ENCODE peak calls at places on chromosomes 11 and 22, in ten cellular contexts. Q is NB4, E is neural progenitor cell, K is bronchial epithelial cell, D is cardiac fibroblast, Y is HFF-Myc, S is mesothelial cell of epicardium, B is lower leg skin, F is astrocyte of the spinal cord, V is nephron progenitor cell. M is an unnamed sample.

GRCh38 chr22:49204599-49205214 is 623.0 kb downstream of the BRD1 start:
- DNase-seq in Q (no peak), E (no peak), K (no peak), D (no peak), Y (no peak), S (peak; percentile 21), B (no peak), F (no peak), V (no peak), M (no peak)

GRCh38 chr11:46718155-46719019 is 626 bp upstream of the F2 start:
- DNase-seq in Q (peak; percentile 41), E (no peak), K (peak; percentile 37), D (peak; percentile 28), Y (no peak), S (no peak), B (no peak), F (no peak), V (no peak), M (no peak)

GRCh38 chr11:120807414-120808150 is 216.3 kb upstream of the TBCEL start:
- DNase-seq in Q (no peak), E (no peak), K (peak; percentile 78), D (peak; percentile 58), Y (peak; percentile 46), S (no peak), B (no peak), F (peak; percentile 95), V (no peak), M (no peak)

GRCh38 chr22:28021116-28021997 is 102.3 kb upstream of the PITPNB start:
- DNase-seq in Q (no peak), E (no peak), K (no peak), D (no peak), Y (no peak), S (peak; percentile 36), B (no peak), F (no peak), V (no peak), M (no peak)

GRCh38 chr11:116901211-116901610 is 63.8 kb upstream of the APOA1 start:
- DNase-seq in Q (no peak), E (no peak), K (no peak), D (no peak), Y (no peak), S (no peak), B (no peak), F (no peak), V (no peak), M (no peak)

GRCh38 chr11:94067010-94067409 is 45.9 kb downstream of the HEPHL1 start:
- DNase-seq in Q (no peak), E (no peak), K (no peak), D (peak; percentile 18), Y (no peak), S (no peak), B (no peak), F (peak; percentile 25), V (no peak), M (no peak)

GRCh38 chr11:8006349-8006977 is 19.3 kb downstream of the EIF3F start:
- DNase-seq in Q (peak; percentile 57), E (peak; percentile 85), K (peak; percentile 61), D (peak; percentile 78), Y (no peak), S (peak; percentile 58), B (peak; percentile 40), F (peak; percentile 66), V (peak; percentile 69), M (peak; percentile 58)

GRCh38 chr11:103587951-103588788 is 448.3 kb upstream of the DDI1 start:
- DNase-seq in Q (no peak), E (no peak), K (peak; percentile 72), D (peak; percentile 82), Y (no peak), S (no peak), B (no peak), F (no peak), V (no peak), M (no peak)

DNA sequence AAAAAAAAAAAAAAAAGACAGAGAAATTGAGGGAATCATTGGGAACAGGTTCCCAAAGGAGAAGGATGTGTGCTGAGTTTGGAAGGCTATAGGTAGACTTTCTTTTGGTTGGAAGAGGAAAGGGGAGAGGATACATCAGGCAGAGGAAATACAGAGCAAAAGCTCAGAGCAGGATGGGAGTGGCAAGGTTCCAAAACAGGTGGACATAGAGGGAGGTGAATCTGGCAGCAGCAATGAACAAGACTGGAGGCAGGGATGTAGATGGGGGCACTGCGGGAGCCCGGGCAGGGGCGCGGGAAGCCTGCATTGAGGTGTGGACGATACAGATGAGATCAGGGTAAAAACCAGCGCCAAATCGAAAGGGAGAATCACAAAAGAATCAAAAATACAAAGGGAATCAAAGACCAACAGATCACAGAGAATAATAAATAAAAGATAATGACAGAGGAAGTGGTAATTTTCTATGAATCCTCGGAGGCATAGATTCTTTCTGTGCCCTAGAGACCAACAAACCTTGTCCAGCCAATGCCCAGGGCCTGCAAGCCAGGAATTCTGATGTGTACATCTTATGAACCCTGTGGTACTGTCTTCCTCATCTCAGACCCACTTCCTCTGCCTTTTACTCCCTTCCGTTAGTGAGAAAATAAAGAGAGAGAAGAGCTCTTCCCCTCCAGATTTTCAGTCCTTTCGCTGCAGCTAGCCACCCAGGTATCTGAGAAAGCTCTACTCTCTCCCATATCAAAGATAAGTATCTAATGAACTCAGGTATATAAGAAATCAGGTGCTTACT is 70.3 kb downstream of the SLC1A2 start:
- DNase-seq in Q (no peak), E (no peak), K (no peak), D (no peak), Y (no peak), S (no peak), B (no peak), F (no peak), V (no peak), M (no peak)
- TF ChIP-seq CTCF in Q (no peak), E (no peak), K (no peak), D (no peak), Y (no peak), S (no peak), B (no peak), F (no peak), V (no peak), M (no peak)

GRCh38 chr11:96092511-96092910 is 168.6 kb upstream of the MTMR2 start:
- DNase-seq in Q (no peak), E (no peak), K (no peak), D (no peak), Y (no peak), S (no peak), B (no peak), F (no peak), V (no peak), M (no peak)

GRCh38 chr11:96088914-96089313 is 165.0 kb upstream of the MTMR2 start:
- DNase-seq in Q (no peak), E (no peak), K (no peak), D (no peak), Y (no peak), S (no peak), B (no peak), F (no peak), V (no peak), M (no peak)

GRCh38 chr11:96094156-96094555 is 170.2 kb upstream of the MTMR2 start:
- DNase-seq in Q (no peak), E (no peak), K (no peak), D (no peak), Y (no peak), S (no peak), B (no peak), F (no peak), V (no peak), M (no peak)

GRCh38 chr11:96090711-96091110 is 166.8 kb upstream of the MTMR2 start:
- DNase-seq in Q (no peak), E (no peak), K (no peak), D (peak; percentile 76), Y (no peak), S (no peak), B (no peak), F (peak; percentile 74), V (no peak), M (no peak)

DNA sequence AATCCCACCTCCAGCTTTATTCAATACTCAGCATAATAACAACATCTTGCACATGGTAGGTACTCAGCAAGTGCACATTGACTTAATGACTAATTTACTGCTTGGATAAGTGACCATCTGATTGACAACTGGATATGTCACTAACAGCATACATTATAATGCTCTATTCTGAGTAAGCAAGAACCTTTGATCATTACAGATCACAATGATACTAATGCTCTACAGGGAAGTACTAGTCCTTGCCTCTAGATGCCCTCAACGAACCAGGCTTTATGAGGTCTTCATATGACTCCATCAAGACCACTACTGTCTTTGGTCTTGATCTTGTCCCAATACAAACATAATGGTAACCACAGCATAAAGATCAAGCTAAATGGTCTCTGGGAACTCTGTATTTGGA is 167.6 kb upstream of the MTMR2 start:
- DNase-seq in Q (peak; percentile 72), E (no peak), K (no peak), D (no peak), Y (no peak), S (no peak), B (no peak), F (no peak), V (no peak), M (peak; percentile 13)
- TF ChIP-seq CTCF in Q (peak; percentile 24), E (no peak), K (no peak), D (no peak), Y (peak; percentile 3), S (no peak), B (no peak), F (no peak), V (no peak), M (no peak)

GRCh38 chr22:46131151-46131587 is 19.2 kb upstream of the PPARA start:
- DNase-seq in Q (no peak), E (peak; percentile 75), K (no peak), D (no peak), Y (no peak), S (no peak), B (no peak), F (no peak), V (no peak), M (no peak)
- TF ChIP-seq CTCF in Q (peak; percentile 39), E (peak; percentile 82), K (peak; percentile 22), D (peak; percentile 41), Y (peak; percentile 52), S (no peak), B (no peak), F (peak; percentile 47), V (peak; percentile 40), M (no peak)

DNA sequence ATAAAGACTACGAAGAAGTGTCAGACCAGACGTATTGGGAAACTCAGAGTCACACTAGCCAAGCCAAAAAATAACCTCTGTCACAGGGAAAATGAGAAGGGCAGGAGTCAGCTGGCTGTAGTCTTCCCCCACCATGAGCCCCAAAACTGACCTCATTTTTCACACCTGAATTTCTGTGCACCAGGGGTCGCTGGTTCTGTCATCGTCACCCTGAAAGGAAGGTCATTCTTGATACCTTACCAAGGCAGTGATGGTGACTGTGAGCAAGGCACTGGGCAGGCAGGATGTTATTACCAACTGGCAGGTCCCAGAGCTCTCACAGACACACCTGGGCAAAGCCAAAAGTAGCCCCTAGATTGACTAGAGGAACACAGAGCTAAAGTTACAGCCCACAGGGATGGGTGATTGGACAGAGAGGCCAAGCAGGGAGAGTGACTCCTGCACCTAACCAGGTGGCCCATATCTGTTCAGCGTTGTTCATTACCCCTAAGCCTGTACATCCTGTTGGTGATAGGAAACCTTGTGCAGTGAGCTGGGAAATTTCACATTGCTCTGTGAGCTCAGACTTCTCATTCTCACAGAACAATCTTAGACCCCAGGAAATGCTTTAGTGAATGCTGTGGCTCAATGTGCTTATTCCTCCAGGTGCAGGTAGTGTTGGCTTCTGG is 32.3 kb upstream of the OR56A1 start:
- DNase-seq in Q (no peak), E (no peak), K (no peak), D (no peak), Y (no peak), S (no peak), B (no peak), F (no peak), V (no peak), M (no peak)
- TF ChIP-seq CTCF in Q (no peak), E (peak; percentile 8), K (no peak), D (no peak), Y (no peak), S (no peak), B (no peak), F (no peak), V (no peak), M (peak; percentile 19)

GRCh38 chr11:82676483-82677094 is 57.1 kb downstream of the FAM181B start:
- DNase-seq in Q (no peak), E (no peak), K (peak; percentile 8), D (no peak), Y (no peak), S (no peak), B (no peak), F (no peak), V (no peak), M (no peak)
- TF ChIP-seq CTCF in Q (peak; percentile 47), E (peak; percentile 43), K (peak; percentile 39), D (peak; percentile 46), Y (peak; percentile 24), S (peak; percentile 32), B (no peak), F (peak; percentile 40), V (peak; percentile 22), M (peak; percentile 34)